ENCODE peak calls at places on chromosomes 16 and 17, in five cellular contexts. D is neuronal stem cell, F is fibroblast of lung, R is coronary artery, N is uterus. P is an unnamed sample.

GRCh38 chr17:68431045-68431608 is 26.2 kb downstream of the WIPI1 start:
- DNase-seq in F (no peak), R (no peak), D (no peak), N (no peak), P (no peak)

GRCh38 chr16:29816694-29817441 is 916 bp downstream of the PAGR1 start:
- DNase-seq in D (no peak), R (peak; percentile 85), F (peak; percentile 70), N (peak; percentile 63), P (peak; percentile 47)

GRCh38 chr17:47807421-47807820 is 14.2 kb downstream of the OSBPL7 start:
- DNase-seq in D (no peak), N (no peak), F (no peak), R (no peak), P (no peak)

GRCh38 chr17:27778193-27778592 is 22.1 kb downstream of the NOS2 start:
- DNase-seq in D (no peak), R (no peak), N (no peak), F (peak; percentile 91), P (no peak)

GRCh38 chr17:75340636-75341035 is 51.4 kb upstream of the SLC25A19 start:
- DNase-seq in R (no peak), N (no peak), F (peak; percentile 62), D (no peak), P (no peak)

GRCh38 chr16:79276506-79276905 is 324.0 kb downstream of the MAF start:
- DNase-seq in F (no peak), N (no peak), R (no peak), D (no peak), P (no peak)

GRCh38 chr16:25174285-25174684 is 42.5 kb upstream of the AQP8 start:
- DNase-seq in R (no peak), F (no peak), D (no peak), N (no peak), P (no peak)

GRCh38 chr17:45847747-45848146 is 3.1 kb downstream of the SPPL2C start:
- DNase-seq in R (no peak), N (no peak), F (no peak), D (no peak), P (no peak)

GRCh38 chr16:84976644-84977400 is 34.5 kb downstream of the ZDHHC7 start:
- DNase-seq in D (no peak), F (no peak), R (no peak), N (no peak), P (no peak)

GRCh38 chr16:50744911-50745310 is 3.0 kb downstream of the CYLD start:
- DNase-seq in N (no peak), R (no peak), F (peak; percentile 37), D (no peak), P (no peak)

GRCh38 chr16:16102738-16103137 is 120.6 kb downstream of the ABCC6 start:
- DNase-seq in R (no peak), D (no peak), F (no peak), N (no peak), P (no peak)

GRCh38 chr16:30077656-30078055 is 1.9 kb downstream of the PPP4C start:
- DNase-seq in D (no peak), N (no peak), F (peak; percentile 34), R (no peak), P (no peak)

GRCh38 chr17:75096082-75096625 is 8.4 kb downstream of the SLC16A5 start:
- DNase-seq in R (no peak), F (peak; percentile 81), N (no peak), D (no peak), P (peak; percentile 79)

GRCh38 chr17:21235921-21236320 is 17.3 kb downstream of the NATD1 start:
- DNase-seq in R (no peak), F (no peak), N (no peak), D (no peak), P (no peak)

GRCh38 chr16:85199069-85199725 is 86.9 kb upstream of the CIBAR2 start:
- DNase-seq in N (no peak), D (no peak), R (no peak), F (no peak), P (no peak)

GRCh38 chr16:69469807-69470561 is 45.6 kb downstream of the CYB5B start:
- DNase-seq in D (no peak), F (no peak), N (no peak), R (no peak), P (no peak)

GRCh38 chr17:57772774-57773173 is 27.7 kb upstream of the CCDC182 start:
- DNase-seq in N (no peak), R (no peak), D (no peak), F (no peak), P (no peak)

GRCh38 chr16:4288148-4288921 is 15.5 kb upstream of the TFAP4 start:
- DNase-seq in D (peak; percentile 72), N (peak; percentile 79), F (peak; percentile 70), R (no peak), P (peak; percentile 61)

GRCh38 chr16:88328313-88328660 is 54.5 kb upstream of the ZNF469 start:
- DNase-seq in D (no peak), F (no peak), R (no peak), N (no peak), P (no peak)

GRCh38 chr16:84367750-84368320 is 503 bp upstream of the ATP2C2 start:
- DNase-seq in N (no peak), R (no peak), F (no peak), D (no peak), P (no peak)

GRCh38 chr16:67394271-67395104 is 1.2 kb upstream of the TPPP3 start:
- DNase-seq in F (no peak), R (no peak), D (peak; percentile 29), N (no peak), P (peak; percentile 14)

GRCh38 chr17:57519800-57520199 is 225.3 kb downstream of the CCDC182 start:
- DNase-seq in F (no peak), D (no peak), N (no peak), R (no peak), P (no peak)

GRCh38 chr17:17084941-17085340 is 42.7 kb downstream of the MPRIP start:
- DNase-seq in R (no peak), F (no peak), D (no peak), N (no peak), P (no peak)

GRCh38 chr16:89275284-89275584 is 57.7 kb downstream of the ZNF778 start:
- DNase-seq in R (no peak), F (no peak), D (no peak), N (no peak), P (no peak)

GRCh38 chr17:880074-880870 is 98.1 kb downstream of the MRM3 start:
- DNase-seq in F (peak; percentile 54), R (no peak), N (peak; percentile 51), D (no peak), P (no peak)

GRCh38 chr16:88561485-88562369 is 8.5 kb upstream of the ZC3H18 start:
- DNase-seq in F (peak; percentile 28), D (peak; percentile 56), R (no peak), N (peak; percentile 45), P (no peak)

DNA sequence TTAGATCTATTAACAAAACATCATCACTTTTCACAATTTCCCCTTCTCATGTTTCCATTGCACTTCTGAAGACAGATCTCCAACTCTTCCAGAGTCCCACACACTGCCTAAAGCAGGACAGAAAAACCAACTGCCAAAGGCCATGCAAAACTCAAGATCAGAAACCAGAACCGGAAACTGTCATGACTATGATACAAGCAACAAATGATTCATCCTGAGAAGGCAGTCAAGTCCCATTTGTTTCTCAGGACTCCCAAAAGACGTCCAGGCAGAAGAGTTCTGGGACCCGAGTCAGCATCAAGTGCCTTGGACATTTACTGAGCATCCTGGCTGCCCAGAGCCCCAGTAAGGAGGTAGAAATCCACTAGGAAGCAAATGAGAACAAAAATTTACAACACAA is 38.8 kb downstream of the ERN1 start:
- DNase-seq in N (no peak), R (no peak), F (no peak), D (no peak), P (no peak)
- H3K4me3 ChIP-seq in N (no peak overlapping the region), R (no peak overlapping the region), F (no peak overlapping the region), D (no peak overlapping the region), P (no peak overlapping the region)

GRCh38 chr16:57373117-57373947 is 1.0 kb downstream of the CX3CL1 start:
- DNase-seq in N (no peak), D (no peak), F (peak; percentile 37), R (no peak), P (no peak)
- H3K4me3 ChIP-seq in N (peak overlapping the region; percentile 37), D (peak overlapping the region; percentile 52), F (no peak overlapping the region), R (peak overlapping the region; percentile 86), P (peak overlapping the region; percentile 51)

GRCh38 chr17:31320231-31320630 is 1.2 kb downstream of the EVI2A start:
- DNase-seq in N (no peak), D (no peak), R (no peak), F (no peak), P (no peak)

GRCh38 chr17:31319253-31319661 is 2.2 kb downstream of the EVI2A start:
- DNase-seq in F (no peak), R (no peak), D (no peak), N (no peak), P (no peak)

GRCh38 chr17:31321481-31321880 is at the start of gene EVI2A:
- DNase-seq in N (no peak), R (no peak), F (peak; percentile 89), D (no peak), P (no peak)

GRCh38 chr17:31321971-31322370 is 549 bp upstream of the EVI2A start:
- DNase-seq in N (no peak), R (no peak), F (no peak), D (no peak), P (no peak)

DNA sequence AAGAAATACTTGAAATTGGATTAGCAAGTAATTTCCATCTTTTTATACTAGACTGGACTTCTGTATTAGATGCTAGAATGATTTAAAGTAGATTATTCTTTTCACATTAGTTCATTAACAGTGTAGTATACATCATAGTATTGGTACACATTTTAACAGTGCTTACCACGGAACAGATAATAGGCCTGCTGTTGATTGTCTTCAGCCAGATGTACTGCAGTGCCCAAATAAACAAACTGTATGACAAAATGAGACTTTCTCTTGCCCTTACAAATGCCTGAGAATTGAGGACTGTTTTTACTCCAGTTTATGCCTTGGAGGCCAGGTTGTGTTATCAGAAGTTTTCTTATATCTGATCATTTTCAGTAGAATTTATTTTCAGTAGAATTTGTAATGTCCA is 631 bp downstream of the EVI2A start:
- DNase-seq in N (no peak), D (no peak), R (no peak), F (peak; percentile 26), P (no peak)
- H3K4me3 ChIP-seq in N (no peak overlapping the region), D (no peak overlapping the region), R (peak overlapping the region; percentile 50), F (peak overlapping the region; percentile 27), P (no peak overlapping the region)

GRCh38 chr17:61452301-61453290 is at the start of gene TBX4:
- DNase-seq in N (no peak), R (peak; percentile 54), D (no peak), F (no peak), P (no peak)

GRCh38 chr17:61454932-61455753 is 2.9 kb downstream of the TBX4 start:
- DNase-seq in N (no peak), R (peak; percentile 47), D (no peak), F (no peak), P (no peak)

GRCh38 chr17:61454095-61454931 is 2.1 kb downstream of the TBX4 start:
- DNase-seq in D (no peak), F (no peak), N (no peak), R (peak; percentile 54), P (no peak)

GRCh38 chr17:61451538-61452300 is 503 bp upstream of the TBX4 start:
- DNase-seq in R (peak; percentile 64), F (no peak), N (no peak), D (no peak), P (no peak)

DNA sequence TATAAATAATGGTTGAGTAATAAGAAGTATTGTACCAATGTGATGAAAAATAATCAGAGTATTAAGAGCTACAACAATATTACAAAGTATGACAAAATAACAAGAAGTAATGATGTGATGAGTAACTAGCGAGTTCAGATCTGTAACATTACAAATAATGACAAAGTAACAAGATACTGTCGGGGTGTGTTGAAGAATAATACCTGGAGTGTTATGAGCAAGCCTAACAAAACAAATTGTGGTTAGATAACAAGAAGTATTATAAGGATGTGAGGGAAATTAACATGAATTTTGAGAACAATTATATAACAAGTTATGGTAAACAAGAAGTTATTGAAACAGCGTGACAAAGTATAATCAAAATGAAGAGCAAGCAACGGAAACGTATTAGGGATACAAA is 1.3 kb downstream of the TBX4 start:
- DNase-seq in F (no peak), N (no peak), D (no peak), R (no peak), P (no peak)
- H3K4me3 ChIP-seq in F (peak overlapping the region; percentile 68), N (no peak overlapping the region), D (no peak overlapping the region), R (no peak overlapping the region), P (no peak overlapping the region)